ENCODE peak calls at places on chromosomes 5 and 9, in nine cellular contexts. O is epithelial cell of esophagus, C is osteoblast, H is heart right ventricle, L is psoas muscle, J is skeletal muscle cell, Z is A673, M is left lung, N is AG04450. G is an unnamed sample.

GRCh38 chr9:103804077-103804735 is 289.9 kb upstream of the SMC2 start:
- DNase-seq in Z (no peak), O (peak; percentile 84), H (no peak), C (no peak), M (no peak), N (no peak), L (no peak), J (no peak), G (no peak)

GRCh38 chr9:80701061-80701460 is 988.3 kb downstream of the TLE1 start:
- DNase-seq in M (no peak), L (no peak), N (no peak), O (peak; percentile 54), J (no peak), C (no peak), Z (no peak), H (no peak), G (no peak)

GRCh38 chr9:131722260-131722659 is 17.6 kb downstream of the RAPGEF1 start:
- DNase-seq in M (no peak), L (no peak), J (no peak), Z (no peak), O (no peak), N (no peak), H (peak; percentile 58), C (no peak), G (no peak)

GRCh38 chr9:135287627-135288026 is 192.0 kb upstream of the PPP1R26 start:
- DNase-seq in C (peak; percentile 11), O (no peak), J (no peak), M (peak; percentile 41), N (no peak), H (no peak), L (peak; percentile 22), Z (no peak), G (no peak)

GRCh38 chr9:101443358-101443757 is 7.8 kb upstream of the ALDOB start:
- DNase-seq in C (no peak), O (no peak), M (peak; percentile 40), N (no peak), H (peak; percentile 55), J (no peak), Z (no peak), L (peak; percentile 72), G (peak; percentile 15)

GRCh38 chr5:78215972-78216371 is 78.5 kb downstream of the AP3B1 start:
- DNase-seq in C (no peak), L (no peak), N (no peak), J (no peak), O (no peak), H (no peak), Z (no peak), M (no peak), G (no peak)

GRCh38 chr9:126637002-126637849 is 23.5 kb downstream of the LMX1B start:
- DNase-seq in C (no peak), O (peak; percentile 41), H (no peak), L (no peak), Z (no peak), N (no peak), J (no peak), M (no peak), G (no peak)

GRCh38 chr5:170626507-170627150 is 122.8 kb downstream of the KCNIP1 start:
- DNase-seq in H (no peak), M (no peak), N (no peak), J (no peak), Z (no peak), C (no peak), L (no peak), O (no peak), G (no peak)

GRCh38 chr5:92909545-92909962 is 671.5 kb downstream of the NR2F1-AS1 start:
- DNase-seq in H (no peak), L (no peak), N (no peak), C (no peak), Z (peak; percentile 31), J (no peak), M (no peak), O (no peak), G (no peak)

GRCh38 chr5:62649476-62650113 is 71.0 kb downstream of the LRRC70 start:
- DNase-seq in Z (no peak), L (no peak), H (no peak), O (no peak), J (no peak), C (peak; percentile 13), M (no peak), N (no peak), G (no peak)

GRCh38 chr5:53030828-53031425 is 41.8 kb downstream of the ITGA2 start:
- DNase-seq in C (no peak), J (no peak), L (no peak), N (no peak), M (no peak), Z (no peak), H (no peak), O (no peak), G (no peak)

GRCh38 chr9:91659529-91660294 is 236.1 kb upstream of the NFIL3 start:
- DNase-seq in N (peak; percentile 20), J (no peak), O (peak; percentile 50), L (no peak), H (no peak), C (no peak), M (no peak), Z (peak; percentile 31), G (no peak)

DNA sequence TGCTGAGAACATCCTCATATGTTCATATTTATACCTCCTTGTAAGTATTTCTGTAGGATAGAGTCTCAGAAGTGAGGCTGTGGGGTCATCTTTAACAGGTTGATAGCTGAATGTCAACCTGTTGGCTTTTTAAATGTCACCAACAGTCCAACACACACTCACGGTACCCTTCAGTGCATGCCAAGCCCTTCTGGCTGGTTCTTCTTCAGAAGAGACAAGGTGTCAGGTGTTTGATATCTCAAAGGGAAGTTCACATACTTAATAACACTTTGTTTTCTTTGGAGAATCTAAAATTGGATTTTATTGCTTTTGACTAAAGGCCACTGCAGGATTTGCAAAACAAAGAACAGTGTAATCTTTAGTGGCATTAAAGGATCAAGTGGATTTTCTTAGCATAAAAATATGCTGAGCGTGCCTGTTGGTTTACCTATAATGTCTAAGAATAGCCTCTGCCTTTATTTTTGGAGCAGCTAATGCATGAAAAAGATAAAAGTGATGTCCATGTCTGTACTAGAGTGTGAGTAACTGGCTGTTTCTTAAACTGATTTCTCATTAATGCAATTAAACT is 58.2 kb downstream of the RGS3 start:
- DNase-seq in L (no peak), J (no peak), N (no peak), H (no peak), M (no peak), Z (no peak), O (no peak), C (no peak), G (peak; percentile 30)
- H3K4me3 ChIP-seq in L (no peak overlapping the region), J (no peak overlapping the region), N (no peak overlapping the region), H (no peak overlapping the region), M (no peak overlapping the region), Z (no peak overlapping the region), O (no peak overlapping the region), C (no peak overlapping the region), G (no peak overlapping the region)

GRCh38 chr9:128552153-128552743 is at the start of gene SPTAN1:
- DNase-seq in N (peak; percentile 72), Z (peak; percentile 93), M (peak; percentile 97), O (peak; percentile 89), C (peak; percentile 98), J (no peak), H (peak; percentile 94), L (peak; percentile 95), G (peak; percentile 76)

GRCh38 chr9:128550226-128550625 is 2.2 kb upstream of the SPTAN1 start:
- DNase-seq in Z (no peak), L (no peak), M (no peak), H (no peak), N (no peak), J (no peak), O (no peak), C (no peak), G (no peak)

GRCh38 chr9:128552744-128553221 is 396 bp downstream of the SPTAN1 start:
- DNase-seq in H (peak; percentile 70), L (peak; percentile 75), Z (peak; percentile 59), J (no peak), M (peak; percentile 90), O (peak; percentile 36), C (peak; percentile 86), N (no peak), G (peak; percentile 15)

GRCh38 chr9:128551652-128552152 is 685 bp upstream of the SPTAN1 start:
- DNase-seq in L (no peak), H (no peak), O (no peak), C (peak; percentile 58), Z (no peak), J (no peak), N (no peak), M (no peak), G (no peak)

DNA sequence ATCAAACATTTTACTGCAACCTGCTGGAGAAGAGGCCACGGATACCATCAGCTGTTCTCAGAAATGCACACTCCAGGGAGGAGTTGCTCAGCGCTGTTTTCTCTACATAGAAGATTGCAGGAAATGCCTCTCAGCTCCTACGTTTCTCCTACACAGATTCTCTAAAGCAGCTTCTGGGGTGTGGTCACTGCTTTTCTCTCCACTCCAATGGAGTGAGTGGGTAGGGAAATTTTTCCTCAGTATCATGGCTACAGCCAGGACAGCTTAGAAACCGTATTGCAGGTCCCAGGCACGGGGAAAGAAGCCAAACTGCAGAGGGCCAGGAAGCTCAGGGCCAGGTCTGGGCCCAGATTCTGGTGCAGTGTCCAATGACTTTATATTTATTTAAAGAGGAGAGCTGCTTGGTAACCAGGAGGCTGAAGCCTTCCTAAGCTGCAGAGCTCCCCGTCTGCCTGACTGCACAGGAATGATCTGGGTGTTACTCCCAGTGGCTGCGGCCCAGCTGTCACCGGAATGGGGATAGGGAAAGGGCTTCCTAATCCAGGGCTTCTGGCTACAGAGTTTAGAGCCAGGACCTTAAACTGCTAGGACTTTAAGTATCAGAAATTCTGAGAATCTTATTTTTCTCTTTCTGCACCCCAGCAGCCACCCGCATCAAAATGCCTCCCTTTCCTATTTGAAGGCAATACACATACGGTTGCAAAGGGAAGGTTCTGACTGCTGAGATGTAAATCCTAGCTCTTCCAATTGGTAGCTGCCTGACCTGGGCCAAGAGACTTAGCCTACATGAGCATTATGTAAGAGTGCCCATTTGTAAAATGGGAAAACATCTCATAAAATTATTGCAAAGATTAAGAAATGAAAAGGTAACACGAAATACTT is 1.4 kb upstream of the SPTAN1 start:
- DNase-seq in O (no peak), C (peak; percentile 26), L (peak; percentile 49), N (no peak), J (no peak), M (no peak), H (peak; percentile 41), Z (no peak), G (no peak)
- H3K4me3 ChIP-seq in O (no peak overlapping the region), C (peak overlapping the region; percentile 93), L (peak overlapping the region; percentile 96), N (peak overlapping the region; percentile 74), J (peak overlapping the region; percentile 69), M (peak overlapping the region; percentile 97), H (no peak overlapping the region), Z (peak overlapping the region; percentile 95), G (peak overlapping the region; percentile 100)

DNA sequence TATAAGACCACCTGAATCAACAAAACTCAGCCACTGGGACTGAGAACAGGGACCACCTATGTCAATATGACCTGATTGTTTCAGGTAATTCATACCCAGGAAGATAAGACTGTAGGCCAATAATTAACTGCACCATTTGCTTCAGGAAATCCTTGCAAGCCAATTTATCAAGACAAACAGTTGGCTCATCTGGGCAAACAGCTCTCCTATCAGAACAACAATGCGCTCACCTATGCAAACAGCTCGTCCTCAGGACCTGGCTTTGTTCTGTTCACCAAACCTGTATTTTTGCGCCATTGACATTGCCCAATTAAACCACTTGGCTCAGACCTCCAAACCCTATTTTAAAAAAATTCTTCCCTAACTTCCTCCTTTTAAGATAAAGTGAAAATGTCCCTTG is 92.3 kb upstream of the MARCHF11 start:
- DNase-seq in L (no peak), C (no peak), N (no peak), Z (no peak), O (peak; percentile 7), J (no peak), M (no peak), H (no peak), G (no peak)
- H3K4me3 ChIP-seq in L (no peak overlapping the region), C (no peak overlapping the region), N (no peak overlapping the region), Z (no peak overlapping the region), O (no peak overlapping the region), J (no peak overlapping the region), M (no peak overlapping the region), H (no peak overlapping the region), G (no peak overlapping the region)

GRCh38 chr5:43016217-43016779 is 23.8 kb downstream of the ANXA2R start:
- DNase-seq in N (no peak), M (no peak), L (no peak), C (no peak), H (no peak), O (no peak), J (no peak), Z (no peak), G (no peak)
- H3K4me3 ChIP-seq in N (peak overlapping the region; percentile 5), M (no peak overlapping the region), L (peak overlapping the region; percentile 78), C (no peak overlapping the region), H (no peak overlapping the region), O (no peak overlapping the region), J (no peak overlapping the region), Z (no peak overlapping the region), G (no peak overlapping the region)